ENCODE peak calls at places on chromosomes 6 and 20, in six cellular contexts. One of them, this sample, is unnamed.

GRCh38 chr6:41591859-41592502 is 45.8 kb downstream of the FOXP4 start:
- DNase-seq in neural progenitor cell: peak; percentile 69
- DNase-seq in pancreas: peak; percentile 77
- DNase-seq in left ventricle myocardium inferior: peak; percentile 64
- DNase-seq in hepatocyte: peak; percentile 78
- DNase-seq in K562: peak; percentile 90
- DNase-seq in this sample: no peak

GRCh38 chr6:60991427-60992028 is 1294.5 kb downstream of the KHDRBS2 start:
- DNase-seq in K562: no peak
- DNase-seq in pancreas: no peak
- DNase-seq in neural progenitor cell: no peak
- DNase-seq in left ventricle myocardium inferior: no peak
- DNase-seq in hepatocyte: no peak
- DNase-seq in this sample: no peak

GRCh38 chr6:30130887-30131862 is 4.8 kb upstream of the TRIM40 start:
- DNase-seq in pancreas: peak; percentile 62
- DNase-seq in neural progenitor cell: peak; percentile 92
- DNase-seq in hepatocyte: peak; percentile 93
- DNase-seq in K562: peak; percentile 89
- DNase-seq in left ventricle myocardium inferior: peak; percentile 31
- DNase-seq in this sample: peak; percentile 10

GRCh38 chr6:132598473-132598872 is 8.9 kb upstream of the TAAR5 start:
- DNase-seq in neural progenitor cell: peak; percentile 53
- DNase-seq in left ventricle myocardium inferior: no peak
- DNase-seq in pancreas: no peak
- DNase-seq in K562: peak; percentile 22
- DNase-seq in hepatocyte: peak; percentile 55
- DNase-seq in this sample: no peak

GRCh38 chr6:45187841-45188240 is 140.3 kb upstream of the RUNX2 start:
- DNase-seq in left ventricle myocardium inferior: no peak
- DNase-seq in K562: no peak
- DNase-seq in pancreas: no peak
- DNase-seq in neural progenitor cell: no peak
- DNase-seq in hepatocyte: no peak
- DNase-seq in this sample: no peak

GRCh38 chr6:87700729-87701675 is 1.0 kb downstream of the AKIRIN2 start:
- DNase-seq in hepatocyte: peak; percentile 71
- DNase-seq in neural progenitor cell: peak; percentile 55
- DNase-seq in pancreas: no peak
- DNase-seq in left ventricle myocardium inferior: peak; percentile 26
- DNase-seq in K562: peak; percentile 87
- DNase-seq in this sample: no peak

GRCh38 chr6:36590237-36590636 is 3.9 kb upstream of the SRSF3 start:
- DNase-seq in hepatocyte: peak; percentile 70
- DNase-seq in left ventricle myocardium inferior: no peak
- DNase-seq in pancreas: no peak
- DNase-seq in neural progenitor cell: no peak
- DNase-seq in K562: no peak
- DNase-seq in this sample: no peak

GRCh38 chr6:166776571-166776970 is 149.5 kb upstream of the RPS6KA2 start:
- DNase-seq in hepatocyte: no peak
- DNase-seq in neural progenitor cell: no peak
- DNase-seq in pancreas: no peak
- DNase-seq in left ventricle myocardium inferior: no peak
- DNase-seq in K562: no peak
- DNase-seq in this sample: no peak

GRCh38 chr20:16821211-16822089 is 73.3 kb downstream of the OTOR start:
- DNase-seq in pancreas: no peak
- DNase-seq in hepatocyte: peak; percentile 60
- DNase-seq in left ventricle myocardium inferior: no peak
- DNase-seq in neural progenitor cell: peak; percentile 68
- DNase-seq in K562: peak; percentile 30
- DNase-seq in this sample: no peak

GRCh38 chr6:165587206-165587605 is 75.8 kb downstream of the PDE10A start:
- DNase-seq in K562: no peak
- DNase-seq in pancreas: no peak
- DNase-seq in left ventricle myocardium inferior: no peak
- DNase-seq in hepatocyte: no peak
- DNase-seq in neural progenitor cell: no peak
- DNase-seq in this sample: no peak
- H3K27ac ChIP-seq in K562: no peak overlapping the region
- H3K27ac ChIP-seq in pancreas: no peak overlapping the region
- H3K27ac ChIP-seq in left ventricle myocardium inferior: no peak overlapping the region
- H3K27ac ChIP-seq in hepatocyte: no peak overlapping the region
- H3K27ac ChIP-seq in neural progenitor cell: no peak overlapping the region
- H3K27ac ChIP-seq in this sample: no peak overlapping the region

GRCh38 chr6:158780963-158781691 is 38.0 kb downstream of the EZR start:
- DNase-seq in neural progenitor cell: no peak
- DNase-seq in pancreas: peak; percentile 86
- DNase-seq in hepatocyte: no peak
- DNase-seq in K562: no peak
- DNase-seq in left ventricle myocardium inferior: no peak
- DNase-seq in this sample: no peak

GRCh38 chr6:158783851-158784250 is 35.3 kb downstream of the EZR start:
- DNase-seq in left ventricle myocardium inferior: no peak
- DNase-seq in K562: no peak
- DNase-seq in hepatocyte: no peak
- DNase-seq in neural progenitor cell: no peak
- DNase-seq in pancreas: no peak
- DNase-seq in this sample: no peak

GRCh38 chr6:158781692-158782373 is 37.3 kb downstream of the EZR start:
- DNase-seq in pancreas: no peak
- DNase-seq in left ventricle myocardium inferior: no peak
- DNase-seq in K562: no peak
- DNase-seq in hepatocyte: no peak
- DNase-seq in neural progenitor cell: no peak
- DNase-seq in this sample: no peak

GRCh38 chr6:158783167-158783450 is 36.1 kb downstream of the EZR start:
- DNase-seq in neural progenitor cell: no peak
- DNase-seq in K562: no peak
- DNase-seq in hepatocyte: no peak
- DNase-seq in pancreas: no peak
- DNase-seq in left ventricle myocardium inferior: no peak
- DNase-seq in this sample: no peak

DNA sequence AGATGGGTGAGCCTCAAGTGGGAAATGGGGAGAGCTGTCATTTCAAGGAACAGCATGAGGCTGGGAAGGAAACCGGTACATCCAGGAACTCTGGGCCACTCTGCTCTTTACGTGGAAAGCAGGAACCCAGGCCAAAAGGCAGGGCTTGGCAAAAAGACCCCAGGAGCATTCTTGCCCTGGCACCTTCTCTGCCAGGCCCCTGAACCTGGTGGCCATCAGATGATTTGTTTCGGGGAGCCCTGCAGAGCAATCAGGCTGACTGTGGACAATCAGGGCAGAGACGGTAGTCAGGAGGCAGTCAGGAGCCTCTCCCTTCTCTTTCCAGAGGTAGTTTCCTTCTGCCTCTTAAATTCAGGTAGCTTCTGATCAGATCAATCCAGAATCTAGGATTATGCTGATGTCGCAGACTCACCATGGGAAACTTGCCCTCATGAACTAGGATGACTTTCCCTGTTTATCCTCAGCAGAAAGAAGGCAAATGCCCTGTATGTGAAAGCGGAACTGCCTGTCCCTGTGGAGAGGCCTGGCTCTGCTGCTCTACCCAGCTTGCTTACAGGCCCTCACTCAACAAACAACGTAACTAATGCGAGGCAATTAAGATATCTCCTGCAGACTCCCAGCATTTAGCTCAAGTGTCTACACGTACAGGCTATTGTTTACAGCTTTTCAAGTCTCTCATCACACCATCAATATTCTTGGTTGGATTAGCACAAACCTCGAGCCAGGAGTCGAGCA is 36.6 kb downstream of the EZR start:
- DNase-seq in left ventricle myocardium inferior: no peak
- DNase-seq in K562: no peak
- DNase-seq in hepatocyte: no peak
- DNase-seq in neural progenitor cell: no peak
- DNase-seq in pancreas: no peak
- DNase-seq in this sample: no peak
- H3K4me1 ChIP-seq in left ventricle myocardium inferior: peaks cover 38% of the 10 kb centered on the region
- H3K4me1 ChIP-seq in K562: no peaks in the 10 kb centered on the region
- H3K4me1 ChIP-seq in hepatocyte: peaks cover 24% of the 10 kb centered on the region
- H3K4me1 ChIP-seq in neural progenitor cell: no peaks in the 10 kb centered on the region
- H3K4me1 ChIP-seq in pancreas: peaks cover 23% of the 10 kb centered on the region
- H3K4me1 ChIP-seq in this sample: peaks cover 75% of the 10 kb centered on the region

GRCh38 chr6:20271818-20272217 is 59.5 kb upstream of the MBOAT1 start:
- DNase-seq in left ventricle myocardium inferior: no peak
- DNase-seq in K562: no peak
- DNase-seq in neural progenitor cell: no peak
- DNase-seq in hepatocyte: no peak
- DNase-seq in pancreas: no peak
- DNase-seq in this sample: no peak

GRCh38 chr6:20263059-20263458 is 50.8 kb upstream of the MBOAT1 start:
- DNase-seq in K562: no peak
- DNase-seq in hepatocyte: no peak
- DNase-seq in neural progenitor cell: no peak
- DNase-seq in pancreas: no peak
- DNase-seq in left ventricle myocardium inferior: no peak
- DNase-seq in this sample: no peak

GRCh38 chr6:20265842-20266241 is 53.6 kb upstream of the MBOAT1 start:
- DNase-seq in pancreas: no peak
- DNase-seq in hepatocyte: no peak
- DNase-seq in left ventricle myocardium inferior: no peak
- DNase-seq in K562: no peak
- DNase-seq in neural progenitor cell: no peak
- DNase-seq in this sample: no peak

GRCh38 chr6:20269147-20269546 is 56.9 kb upstream of the MBOAT1 start:
- DNase-seq in hepatocyte: no peak
- DNase-seq in left ventricle myocardium inferior: no peak
- DNase-seq in K562: no peak
- DNase-seq in neural progenitor cell: no peak
- DNase-seq in pancreas: no peak
- DNase-seq in this sample: no peak

GRCh38 chr6:20266851-20267608 is 54.8 kb upstream of the MBOAT1 start:
- DNase-seq in pancreas: no peak
- DNase-seq in left ventricle myocardium inferior: no peak
- DNase-seq in K562: peak; percentile 52
- DNase-seq in neural progenitor cell: no peak
- DNase-seq in hepatocyte: no peak
- DNase-seq in this sample: no peak
- H3K27ac ChIP-seq in pancreas: no peak overlapping the region
- H3K27ac ChIP-seq in left ventricle myocardium inferior: no peak overlapping the region
- H3K27ac ChIP-seq in K562: peak overlapping the region; percentile 6
- H3K27ac ChIP-seq in neural progenitor cell: no peak overlapping the region
- H3K27ac ChIP-seq in hepatocyte: no peak overlapping the region
- H3K27ac ChIP-seq in this sample: peak overlapping the region; percentile 72

GRCh38 chr20:57261488-57262243 is 4.8 kb downstream of the BMP7 start:
- DNase-seq in hepatocyte: no peak
- DNase-seq in neural progenitor cell: peak; percentile 57
- DNase-seq in left ventricle myocardium inferior: no peak
- DNase-seq in pancreas: no peak
- DNase-seq in K562: no peak
- DNase-seq in this sample: no peak

GRCh38 chr20:57263767-57264150 is 2.7 kb downstream of the BMP7 start:
- DNase-seq in K562: no peak
- DNase-seq in left ventricle myocardium inferior: no peak
- DNase-seq in pancreas: no peak
- DNase-seq in neural progenitor cell: no peak
- DNase-seq in hepatocyte: no peak
- DNase-seq in this sample: no peak

GRCh38 chr20:57260959-57261357 is 5.5 kb downstream of the BMP7 start:
- DNase-seq in pancreas: no peak
- DNase-seq in left ventricle myocardium inferior: no peak
- DNase-seq in hepatocyte: no peak
- DNase-seq in K562: no peak
- DNase-seq in neural progenitor cell: peak; percentile 41
- DNase-seq in this sample: no peak

GRCh38 chr20:57263127-57263609 is 3.3 kb downstream of the BMP7 start:
- DNase-seq in hepatocyte: no peak
- DNase-seq in neural progenitor cell: peak; percentile 69
- DNase-seq in K562: no peak
- DNase-seq in pancreas: no peak
- DNase-seq in left ventricle myocardium inferior: no peak
- DNase-seq in this sample: no peak

DNA sequence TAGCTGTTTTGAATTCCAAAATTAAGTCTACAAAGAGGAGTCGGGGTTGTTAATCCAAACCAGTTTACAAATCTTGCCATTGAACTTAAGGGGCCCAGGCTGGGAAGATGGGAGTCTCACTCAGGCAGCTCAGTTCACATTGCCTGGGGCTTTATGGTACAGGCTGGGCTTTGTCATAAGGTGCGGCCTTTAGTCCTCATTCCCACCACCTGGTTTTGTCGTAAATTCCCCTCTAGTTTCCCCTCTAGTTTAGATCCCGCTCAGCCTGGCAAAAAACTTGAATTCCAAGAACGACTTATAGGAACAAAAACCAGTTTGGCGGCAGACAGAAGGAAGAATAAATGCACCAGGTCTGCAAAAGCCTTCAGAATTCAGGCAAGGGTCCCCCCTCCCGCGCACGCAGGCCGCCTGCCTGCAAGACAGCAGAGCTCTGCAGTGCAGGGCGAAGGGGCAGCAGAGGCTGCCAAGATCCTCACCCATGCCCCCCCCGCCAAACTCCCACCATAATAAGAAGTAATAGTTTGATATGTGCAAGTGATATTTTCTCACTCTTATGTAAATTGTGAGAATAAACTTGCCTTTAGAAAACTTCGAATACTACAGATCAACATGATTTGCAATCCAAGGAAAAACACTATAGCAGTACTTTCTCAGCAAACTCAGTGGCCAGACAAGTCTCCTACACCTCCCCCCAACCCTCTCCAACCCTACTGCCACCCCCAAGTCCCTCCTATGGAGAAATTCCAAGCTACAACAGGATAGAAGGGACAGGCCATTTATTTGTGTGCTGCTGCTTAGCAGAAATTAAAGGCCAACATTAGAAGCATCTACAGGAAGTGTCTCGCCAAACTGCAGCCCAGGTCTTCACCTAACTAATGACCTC is 4.0 kb downstream of the BMP7 start:
- DNase-seq in hepatocyte: no peak
- DNase-seq in left ventricle myocardium inferior: no peak
- DNase-seq in K562: no peak
- DNase-seq in neural progenitor cell: peak; percentile 49
- DNase-seq in pancreas: no peak
- DNase-seq in this sample: no peak
- H3K4me1 ChIP-seq in hepatocyte: peaks cover 59% of the 10 kb centered on the region
- H3K4me1 ChIP-seq in left ventricle myocardium inferior: peaks cover 47% of the 10 kb centered on the region
- H3K4me1 ChIP-seq in K562: no peaks in the 10 kb centered on the region
- H3K4me1 ChIP-seq in neural progenitor cell: peaks cover 77% of the 10 kb centered on the region
- H3K4me1 ChIP-seq in pancreas: no peaks in the 10 kb centered on the region
- H3K4me1 ChIP-seq in this sample: peaks cover 31% of the 10 kb centered on the region

DNA sequence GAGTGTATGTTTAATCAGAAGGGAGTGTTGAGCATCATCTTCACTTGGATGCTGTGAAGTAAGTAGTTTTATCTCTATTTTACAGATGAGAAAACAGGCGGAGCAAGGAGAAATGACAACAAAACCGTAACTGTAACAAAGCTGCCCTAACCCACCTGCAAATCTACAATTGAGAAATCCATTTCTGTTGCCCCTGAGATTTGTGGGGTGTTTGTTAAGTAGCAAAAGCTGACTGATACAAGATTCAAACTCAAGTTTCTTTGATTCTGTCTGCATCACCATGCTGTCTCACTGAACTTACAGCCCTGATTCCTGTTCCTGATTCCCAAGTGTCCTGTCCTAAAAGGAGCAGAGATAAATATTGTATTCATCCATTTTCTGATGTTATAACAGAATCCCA is 7.3 kb upstream of the SYS1 start:
- DNase-seq in left ventricle myocardium inferior: no peak
- DNase-seq in pancreas: no peak
- DNase-seq in neural progenitor cell: no peak
- DNase-seq in hepatocyte: no peak
- DNase-seq in K562: no peak
- DNase-seq in this sample: no peak
- H3K27ac ChIP-seq in left ventricle myocardium inferior: peak overlapping the region; percentile 93
- H3K27ac ChIP-seq in pancreas: no peak overlapping the region
- H3K27ac ChIP-seq in neural progenitor cell: no peak overlapping the region
- H3K27ac ChIP-seq in hepatocyte: peak overlapping the region; percentile 54
- H3K27ac ChIP-seq in K562: no peak overlapping the region
- H3K27ac ChIP-seq in this sample: peak overlapping the region; percentile 51

This sample was measured in esophagus squamous epithelium.